ENCODE peak calls at places on chromosomes 2 and 18, in five cellular contexts. T, H, P, Z and I are unnamed samples.

GRCh38 chr2:12594590-12594989 is 122.1 kb upstream of the TRIB2 start:
- ATAC-seq in T (no peak), H (no peak), P (no peak), Z (no peak), I (no peak)

GRCh38 chr2:38898256-38898655 is 8.6 kb downstream of the ARHGEF33 start:
- ATAC-seq in T (no peak), H (no peak), P (no peak), Z (no peak), I (no peak)

GRCh38 chr2:205557873-205558272 is 124.4 kb upstream of the NRP2 start:
- ATAC-seq in T (no peak), H (no peak), P (no peak), Z (no peak), I (no peak)

GRCh38 chr18:12014976-12015696 is 33.8 kb downstream of the IMPA2 start:
- ATAC-seq in T (peak; percentile 62), H (no peak), P (no peak), Z (no peak), I (peak; percentile 82)

GRCh38 chr18:9366126-9366714 is 31.6 kb downstream of the TWSG1 start:
- ATAC-seq in T (peak; percentile 60), H (no peak), P (no peak), Z (no peak), I (peak; percentile 58)

GRCh38 chr2:225028572-225028971 is 13.7 kb downstream of the DOCK10 start:
- ATAC-seq in T (no peak), H (no peak), P (no peak), Z (peak; percentile 43), I (no peak)

GRCh38 chr2:38856165-38856564 is 19.6 kb downstream of the DHX57 start:
- ATAC-seq in T (no peak), H (no peak), P (no peak), Z (no peak), I (no peak)

GRCh38 chr18:14905979-14906378 is 158.0 kb downstream of the ANKRD30B start:
- ATAC-seq in T (no peak), H (no peak), P (no peak), Z (no peak), I (no peak)

GRCh38 chr2:162422894-162423293 is 79.0 kb downstream of the GCA start:
- ATAC-seq in T (no peak), H (no peak), P (no peak), Z (no peak), I (no peak)

GRCh38 chr2:27148801-27149439 is at the start of gene TCF23:
- ATAC-seq in T (no peak), H (no peak), P (no peak), Z (no peak), I (no peak)

GRCh38 chr2:88057437-88057844 is 1.9 kb upstream of the KRCC1 start:
- ATAC-seq in T (no peak), H (no peak), P (no peak), Z (no peak), I (no peak)

GRCh38 chr2:60976875-60977561 is 40.5 kb upstream of the PEX13 start:
- ATAC-seq in T (peak; percentile 96), H (peak; percentile 89), P (no peak), Z (no peak), I (no peak)

GRCh38 chr2:233846387-233847247 is 7.7 kb downstream of the HJURP start:
- ATAC-seq in T (no peak), H (no peak), P (no peak), Z (no peak), I (no peak)

GRCh38 chr2:151767536-151767935 is 33.3 kb upstream of the NEB start:
- ATAC-seq in T (no peak), H (no peak), P (no peak), Z (no peak), I (no peak)

GRCh38 chr18:23237524-23238151 is 102.4 kb downstream of the CABLES1 start:
- ATAC-seq in T (peak; percentile 84), H (peak; percentile 91), P (peak; percentile 77), Z (peak; percentile 73), I (peak; percentile 70)

GRCh38 chr2:175806115-175806470 is 196.0 kb downstream of the LNPK start:
- ATAC-seq in T (no peak), H (no peak), P (no peak), Z (no peak), I (no peak)

GRCh38 chr18:31591628-31592027 is at the start of gene TTR:
- ATAC-seq in T (peak; percentile 80), H (no peak), P (no peak), Z (no peak), I (no peak)

GRCh38 chr18:44859751-44860458 is 179.2 kb downstream of the SETBP1 start:
- ATAC-seq in T (peak; percentile 36), H (no peak), P (no peak), Z (no peak), I (peak; percentile 7)

GRCh38 chr2:99448556-99448955 is 41.3 kb downstream of the REV1 start:
- ATAC-seq in T (no peak), H (no peak), P (no peak), Z (no peak), I (no peak)

GRCh38 chr2:178804791-178805190 is 2.4 kb downstream of the TTN start:
- ATAC-seq in T (peak; percentile 56), H (peak; percentile 49), P (no peak), Z (peak; percentile 21), I (no peak)

GRCh38 chr2:205902899-205903236 is 183.1 kb downstream of the INO80D start:
- ATAC-seq in T (no peak), H (no peak), P (no peak), Z (no peak), I (no peak)

GRCh38 chr2:17843457-17843856 is 27.2 kb downstream of the MSGN1 start:
- ATAC-seq in T (no peak), H (no peak), P (no peak), Z (no peak), I (no peak)

GRCh38 chr2:190431907-190432306 is 23.8 kb downstream of the MFSD6 start:
- ATAC-seq in T (peak; percentile 32), H (peak; percentile 27), P (no peak), Z (no peak), I (no peak)

GRCh38 chr2:173064231-173064805 is 11.3 kb upstream of the MAP3K20 start:
- ATAC-seq in T (peak; percentile 23), H (no peak), P (no peak), Z (no peak), I (peak; percentile 83)

GRCh38 chr2:47313141-47313691 is 89.7 kb upstream of the MSH2 start:
- ATAC-seq in T (no peak), H (no peak), P (no peak), Z (no peak), I (no peak)

GRCh38 chr2:46943881-46944798 is 28.5 kb upstream of the MCFD2 start:
- ATAC-seq in T (no peak), H (peak; percentile 76), P (peak; percentile 62), Z (peak; percentile 38), I (no peak)

GRCh38 chr2:70907130-70907756 is 28.5 kb upstream of the ATP6V1B1 start:
- ATAC-seq in T (peak; percentile 32), H (no peak), P (no peak), Z (no peak), I (no peak)

GRCh38 chr2:191710411-191710900 is 32.5 kb downstream of the NABP1 start:
- ATAC-seq in T (no peak), H (no peak), P (no peak), Z (no peak), I (no peak)

GRCh38 chr2:137998503-137998902 is 34.2 kb downstream of the HNMT start:
- ATAC-seq in T (peak; percentile 36), H (no peak), P (no peak), Z (no peak), I (no peak)

GRCh38 chr18:62781893-62782292 is 66.6 kb downstream of the PHLPP1 start:
- ATAC-seq in T (peak; percentile 91), H (no peak), P (no peak), Z (no peak), I (peak; percentile 74)

GRCh38 chr18:43625582-43625981 is 348.3 kb upstream of the SYT4 start:
- ATAC-seq in T (no peak), H (no peak), P (no peak), Z (no peak), I (no peak)

GRCh38 chr2:181998045-181998444 is 12.4 kb downstream of the PPP1R1C start:
- ATAC-seq in T (no peak), H (no peak), P (no peak), Z (no peak), I (no peak)

GRCh38 chr2:131064589-131065232 is 28.5 kb downstream of the FAM168B start:
- ATAC-seq in T (no peak), H (no peak), P (no peak), Z (no peak), I (no peak)

GRCh38 chr2:235206980-235207579 is 255.3 kb downstream of the SH3BP4 start:
- ATAC-seq in T (no peak), H (no peak), P (no peak), Z (no peak), I (no peak)

GRCh38 chr2:9993490-9994165 is 42.1 kb downstream of the GRHL1 start:
- ATAC-seq in T (no peak), H (no peak), P (no peak), Z (no peak), I (peak; percentile 29)

GRCh38 chr2:217956895-217957457 is 45.8 kb downstream of the TNS1 start:
- ATAC-seq in T (peak; percentile 45), H (no peak), P (no peak), Z (no peak), I (peak; percentile 58)

GRCh38 chr2:45191096-45191863 is 182.0 kb upstream of the SIX2 start:
- ATAC-seq in T (no peak), H (no peak), P (no peak), Z (no peak), I (no peak)